ENCODE peak calls at places on chromosome 16, in seven cellular contexts. B is fibroblast of villous mesenchyme, F is A673, V is nephron progenitor cell, O is HFFc6, A is astrocyte of the spinal cord, S is psoas muscle. Y is an unnamed sample.

GRCh38 chr16:75758215-75758614 is 31.9 kb upstream of the CPHXL start:
- DNase-seq in F (no peak), A (peak; percentile 79), S (no peak), B (peak; percentile 16), O (peak; percentile 3), V (no peak), Y (no peak)

GRCh38 chr16:1747934-1748333 is 23.4 kb downstream of the NME3 start:
- DNase-seq in S (no peak), A (no peak), O (no peak), V (no peak), F (no peak), B (no peak), Y (no peak)

GRCh38 chr16:76976101-76976500 is 214.9 kb upstream of the MON1B start:
- DNase-seq in S (no peak), A (no peak), V (no peak), B (no peak), O (no peak), F (no peak), Y (no peak)

GRCh38 chr16:77250395-77250794 is 51.2 kb downstream of the SYCE1L start:
- DNase-seq in A (peak; percentile 38), F (no peak), V (no peak), B (no peak), S (no peak), O (no peak), Y (no peak)

GRCh38 chr16:31807086-31807485 is 66.5 kb upstream of the ZNF267 start:
- DNase-seq in S (no peak), V (no peak), B (no peak), A (no peak), F (no peak), O (no peak), Y (no peak)

GRCh38 chr16:3589001-3589400 is 11.8 kb upstream of the NLRC3 start:
- DNase-seq in A (no peak), V (no peak), O (no peak), S (no peak), F (no peak), B (no peak), Y (no peak)

GRCh38 chr16:82016268-82016667 is 5.0 kb upstream of the SDR42E1 start:
- DNase-seq in A (peak; percentile 84), B (peak; percentile 74), S (no peak), V (no peak), F (peak; percentile 58), O (no peak), Y (peak; percentile 11)

GRCh38 chr16:54932737-54933254 is 2.1 kb downstream of the IRX5 start:
- DNase-seq in V (peak; percentile 55), F (no peak), B (no peak), S (no peak), A (peak; percentile 26), O (no peak), Y (peak; percentile 41)

GRCh38 chr16:72256398-72257048 is 84.6 kb upstream of the PMFBP1 start:
- DNase-seq in F (no peak), S (no peak), O (peak; percentile 85), B (peak; percentile 51), A (peak; percentile 58), V (no peak), Y (no peak)

GRCh38 chr16:84153660-84154214 is 8.6 kb downstream of the DNAAF1 start:
- DNase-seq in S (no peak), V (no peak), O (no peak), B (peak; percentile 39), F (no peak), A (no peak), Y (no peak)

GRCh38 chr16:84155226-84155625 is 10.1 kb downstream of the DNAAF1 start:
- DNase-seq in S (no peak), F (no peak), B (no peak), V (no peak), O (no peak), A (no peak), Y (no peak)

GRCh38 chr16:84159006-84159405 is 13.9 kb downstream of the DNAAF1 start:
- DNase-seq in B (no peak), A (no peak), O (no peak), V (no peak), S (no peak), F (no peak), Y (no peak)

GRCh38 chr16:84158455-84158854 is 13.3 kb downstream of the DNAAF1 start:
- DNase-seq in F (no peak), S (no peak), A (no peak), B (no peak), V (no peak), O (no peak), Y (no peak)

GRCh38 chr16:84156342-84156784 is 11.3 kb downstream of the DNAAF1 start:
- DNase-seq in B (peak; percentile 23), F (no peak), A (no peak), O (peak; percentile 10), V (no peak), S (no peak), Y (no peak)
- TF ChIP-seq CTCF in B (no peak), F (no peak), A (peak; percentile 4), O (peak; percentile 39), V (no peak), S (no peak), Y (no peak)

GRCh38 chr16:67516296-67517177 is 12.1 kb upstream of the RIPOR1 start:
- DNase-seq in A (peak; percentile 61), S (no peak), V (no peak), F (no peak), O (peak; percentile 59), B (peak; percentile 67), Y (no peak)

GRCh38 chr16:67517178-67517492 is 11.5 kb upstream of the RIPOR1 start:
- DNase-seq in F (no peak), A (no peak), O (no peak), V (no peak), S (no peak), B (no peak), Y (no peak)

GRCh38 chr16:67517661-67518423 is 10.8 kb upstream of the RIPOR1 start:
- DNase-seq in F (no peak), B (no peak), A (no peak), S (no peak), V (no peak), O (no peak), Y (no peak)

GRCh38 chr16:67521095-67521804 is 7.4 kb upstream of the RIPOR1 start:
- DNase-seq in F (peak; percentile 98), V (peak; percentile 98), A (peak; percentile 96), B (peak; percentile 97), O (peak; percentile 93), S (peak; percentile 94), Y (peak; percentile 100)

GRCh38 chr16:67518676-67519075 is 10.0 kb upstream of the RIPOR1 start:
- DNase-seq in V (no peak), S (no peak), O (no peak), A (no peak), F (no peak), B (no peak), Y (no peak)
- TF ChIP-seq CTCF in V (no peak), S (no peak), O (no peak), A (no peak), F (no peak), B (no peak), Y (no peak)

GRCh38 chr16:84244728-84245127 is 4.9 kb upstream of the KCNG4 start:
- DNase-seq in A (no peak), F (no peak), S (no peak), O (no peak), B (no peak), V (no peak), Y (no peak)

GRCh38 chr16:84245933-84246678 is 6.3 kb upstream of the KCNG4 start:
- DNase-seq in O (no peak), B (no peak), F (no peak), A (no peak), S (no peak), V (no peak), Y (no peak)

GRCh38 chr16:84247844-84248243 is 8.0 kb upstream of the KCNG4 start:
- DNase-seq in V (no peak), F (no peak), O (peak; percentile 64), A (no peak), B (no peak), S (no peak), Y (no peak)

GRCh38 chr16:84247341-84247740 is 7.5 kb upstream of the KCNG4 start:
- DNase-seq in A (no peak), B (no peak), F (no peak), S (no peak), O (peak; percentile 35), V (no peak), Y (no peak)

GRCh38 chr16:84246679-84247077 is 6.9 kb upstream of the KCNG4 start:
- DNase-seq in O (no peak), F (no peak), B (no peak), S (no peak), A (no peak), V (no peak), Y (no peak)
- TF ChIP-seq CTCF in O (no peak), F (no peak), B (no peak), S (no peak), A (no peak), V (no peak), Y (no peak)

GRCh38 chr16:57736419-57737281 is 1.1 kb downstream of the KATNB1 start:
- DNase-seq in O (peak; percentile 78), B (peak; percentile 78), V (peak; percentile 43), S (no peak), F (peak; percentile 78), A (peak; percentile 73), Y (peak; percentile 51)
- TF ChIP-seq CTCF in O (peak; percentile 57), B (peak; percentile 19), V (no peak), S (no peak), F (peak; percentile 24), A (peak; percentile 32), Y (no peak)

GRCh38 chr16:12166271-12166670 is 189.7 kb downstream of the SNX29 start:
- DNase-seq in F (no peak), V (no peak), O (no peak), A (no peak), S (no peak), B (no peak), Y (no peak)
- TF ChIP-seq CTCF in F (no peak), V (no peak), O (no peak), A (no peak), S (no peak), B (no peak), Y (no peak)

GRCh38 chr16:27749547-27749875 is 199.6 kb downstream of the KATNIP start:
- DNase-seq in S (no peak), A (no peak), B (no peak), F (no peak), V (no peak), O (no peak), Y (no peak)
- TF ChIP-seq CTCF in S (no peak), A (no peak), B (no peak), F (no peak), V (no peak), O (no peak), Y (no peak)

GRCh38 chr16:89153848-89154271 is 17.7 kb upstream of the CDH15 start:
- DNase-seq in F (no peak), S (no peak), B (no peak), V (no peak), O (no peak), A (no peak), Y (no peak)
- TF ChIP-seq CTCF in F (no peak), S (no peak), B (no peak), V (no peak), O (no peak), A (no peak), Y (no peak)